ENCODE peak calls at places on chromosomes 1 and 21, in eight cellular contexts. Z is esophagus squamous epithelium, E is neural progenitor cell, O is left ventricle myocardium inferior, Y is fibroblast of mammary gland, K is left lung, R is fibroblast of lung, N is brain microvascular endothelial cell. G is an unnamed sample.

GRCh38 chr1:45373573-45373972 is 33.3 kb upstream of the MUTYH start:
- DNase-seq in K (no peak), E (no peak), N (no peak), O (no peak), Z (no peak), R (no peak), Y (no peak), G (no peak)

GRCh38 chr1:213296558-213296957 is 245.5 kb downstream of the RPS6KC1 start:
- DNase-seq in E (no peak), R (peak; percentile 24), N (no peak), K (no peak), O (no peak), Z (no peak), Y (no peak), G (no peak)

GRCh38 chr1:228838717-228839500 is 103.6 kb downstream of the RHOU start:
- DNase-seq in O (no peak), Y (peak; percentile 31), Z (no peak), N (peak; percentile 44), K (no peak), R (peak; percentile 48), E (no peak), G (no peak)

GRCh38 chr1:221392453-221392852 is 349.4 kb downstream of the DUSP10 start:
- DNase-seq in Z (no peak), N (no peak), O (no peak), K (no peak), Y (peak; percentile 96), R (peak; percentile 89), E (no peak), G (peak; percentile 69)

GRCh38 chr21:14591882-14592281 is 45.8 kb upstream of the SAMSN1 start:
- DNase-seq in E (no peak), Y (peak; percentile 87), K (no peak), N (peak; percentile 61), R (peak; percentile 8), Z (no peak), O (no peak), G (peak; percentile 45)

GRCh38 chr1:81224222-81224621 is 576.5 kb upstream of the ADGRL2 start:
- DNase-seq in N (no peak), E (no peak), O (no peak), Y (no peak), K (no peak), Z (no peak), R (no peak), G (no peak)

GRCh38 chr1:172638885-172639831 is 19.7 kb upstream of the FASLG start:
- DNase-seq in N (peak; percentile 94), R (peak; percentile 100), Y (peak; percentile 96), E (no peak), Z (no peak), K (no peak), O (no peak), G (no peak)

GRCh38 chr1:247669225-247669624 is 10.3 kb downstream of the OR13G1 start:
- DNase-seq in E (no peak), Y (no peak), N (no peak), O (no peak), Z (no peak), K (no peak), R (no peak), G (no peak)

GRCh38 chr1:63920154-63921117 is 146.6 kb downstream of the ROR1 start:
- DNase-seq in E (no peak), Z (no peak), Y (peak; percentile 85), R (peak; percentile 99), O (no peak), N (peak; percentile 96), K (no peak), G (no peak)

GRCh38 chr1:5709461-5709860 is 282.8 kb downstream of the NPHP4 start:
- DNase-seq in N (no peak), Z (no peak), R (no peak), K (peak; percentile 11), Y (no peak), E (no peak), O (no peak), G (no peak)

GRCh38 chr1:151816964-151817730 is 11.9 kb upstream of the LINGO4 start:
- DNase-seq in N (no peak), Z (no peak), R (no peak), E (no peak), O (no peak), K (no peak), Y (no peak), G (no peak)

GRCh38 chr1:235948774-235949427 is 82.2 kb upstream of the LYST start:
- DNase-seq in Y (no peak), N (no peak), R (no peak), E (no peak), O (no peak), K (no peak), Z (no peak), G (no peak)

GRCh38 chr1:149945206-149945605 is 8.5 kb upstream of the MTMR11 start:
- DNase-seq in K (no peak), N (no peak), E (no peak), Z (no peak), R (no peak), Y (no peak), O (no peak), G (no peak)

GRCh38 chr1:200406161-200406797 is 3.6 kb downstream of the ZNF281 start:
- DNase-seq in K (no peak), O (no peak), R (no peak), Z (no peak), Y (no peak), E (no peak), N (no peak), G (no peak)

GRCh38 chr21:45910548-45911221 is 70.9 kb upstream of the COL6A1 start:
- DNase-seq in Z (no peak), Y (no peak), E (no peak), O (no peak), K (peak; percentile 73), N (no peak), R (no peak), G (peak; percentile 15)

GRCh38 chr1:78649628-78650027 is at the start of gene IFI44:
- DNase-seq in N (peak; percentile 88), Z (no peak), O (peak; percentile 84), R (peak; percentile 80), E (no peak), K (no peak), Y (peak; percentile 85), G (peak; percentile 83)

GRCh38 chr1:78652019-78652560 is 2.5 kb downstream of the IFI44 start:
- DNase-seq in N (no peak), E (no peak), K (no peak), O (no peak), Y (no peak), Z (no peak), R (no peak), G (no peak)

GRCh38 chr1:78650114-78650513 is 483 bp downstream of the IFI44 start:
- DNase-seq in O (no peak), E (no peak), Z (no peak), R (peak; percentile 5), Y (peak; percentile 24), N (no peak), K (no peak), G (no peak)

GRCh38 chr1:78647238-78647637 is 2.4 kb upstream of the IFI44 start:
- DNase-seq in R (no peak), O (no peak), K (no peak), Y (no peak), Z (no peak), E (no peak), N (no peak), G (no peak)

DNA sequence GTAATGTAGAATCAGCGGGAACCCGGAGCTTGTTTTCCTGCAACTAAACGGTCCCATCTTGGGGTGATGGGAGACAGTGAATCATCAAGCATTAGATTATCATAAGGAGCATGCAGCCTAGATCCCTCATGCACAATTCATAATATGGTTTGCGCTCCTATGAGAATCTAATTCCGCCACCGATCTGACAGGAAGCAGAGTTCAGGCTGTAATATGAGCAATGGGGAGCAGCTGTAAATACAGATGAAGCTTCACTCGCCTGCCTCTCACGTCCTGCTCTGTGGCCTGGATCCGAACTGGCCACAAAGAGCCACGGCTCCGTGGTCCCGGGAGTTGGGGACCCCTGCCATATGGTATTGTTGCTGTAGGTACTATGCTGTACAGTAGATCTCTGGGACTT is 1.6 kb downstream of the IFI44 start:
- DNase-seq in K (peak; percentile 56), O (no peak), Y (peak; percentile 72), Z (no peak), R (peak; percentile 39), E (no peak), N (peak; percentile 76), G (no peak)
- H3K4me3 ChIP-seq in K (peak overlapping the region; percentile 42), O (peak overlapping the region; percentile 61), Y (peak overlapping the region; percentile 47), Z (peak overlapping the region; percentile 38), R (peak overlapping the region; percentile 27), E (no peak overlapping the region), N (peak overlapping the region; percentile 31), G (peak overlapping the region; percentile 59)

DNA sequence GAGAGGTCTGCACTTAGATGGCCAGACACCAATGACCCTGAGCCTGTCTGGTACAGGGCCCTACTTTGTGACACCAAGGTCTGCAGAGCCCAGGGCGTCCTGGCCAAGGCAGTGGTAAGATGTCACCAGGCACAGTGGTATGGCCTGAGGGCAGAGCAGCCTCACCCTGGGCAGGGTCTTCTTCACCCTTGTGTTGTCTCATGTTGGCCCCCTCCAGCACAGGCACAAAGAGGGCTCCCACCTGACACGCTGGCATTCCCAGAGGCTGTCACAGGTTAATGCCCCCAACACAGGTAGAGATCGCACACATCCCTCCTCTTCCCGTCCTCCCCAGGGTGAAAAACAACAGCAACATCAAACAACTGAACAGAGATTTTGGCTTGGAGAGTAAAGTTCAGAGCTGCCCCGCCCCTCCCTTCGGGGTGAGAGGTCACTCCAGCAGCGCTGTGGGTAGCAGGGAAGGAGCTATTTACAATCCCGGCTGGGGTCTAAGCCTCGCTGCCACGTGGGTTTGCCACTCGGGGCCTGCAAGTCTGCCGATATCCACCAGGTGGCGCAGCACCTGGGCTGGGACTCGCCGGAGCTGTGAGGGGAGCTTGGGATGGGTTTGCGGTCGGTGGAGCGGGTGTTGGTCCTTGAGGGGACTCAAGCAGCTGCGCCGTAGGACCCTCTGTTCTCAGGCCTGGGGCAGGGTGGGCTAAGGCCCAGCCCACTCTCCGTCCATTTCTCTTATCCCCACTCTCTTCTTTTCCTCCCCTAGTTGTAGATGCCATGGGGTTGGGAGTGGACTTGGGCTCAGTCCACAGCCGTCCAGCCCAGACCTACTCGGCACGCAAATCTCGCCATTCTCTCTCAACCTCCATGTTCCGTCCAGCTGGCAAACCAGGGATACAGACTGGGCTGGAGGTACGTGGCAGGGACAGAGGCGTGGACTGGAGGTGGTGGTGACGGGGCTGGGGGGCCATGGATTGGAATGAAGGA is 12.7 kb downstream of the EFNA3 start:
- DNase-seq in N (peak; percentile 48), Z (no peak), Y (peak; percentile 67), O (peak; percentile 70), K (peak; percentile 95), R (peak; percentile 38), E (peak; percentile 91), G (peak; percentile 81)
- H3K4me3 ChIP-seq in N (no peak overlapping the region), Z (no peak overlapping the region), Y (no peak overlapping the region), O (no peak overlapping the region), K (no peak overlapping the region), R (no peak overlapping the region), E (no peak overlapping the region), G (no peak overlapping the region)

DNA sequence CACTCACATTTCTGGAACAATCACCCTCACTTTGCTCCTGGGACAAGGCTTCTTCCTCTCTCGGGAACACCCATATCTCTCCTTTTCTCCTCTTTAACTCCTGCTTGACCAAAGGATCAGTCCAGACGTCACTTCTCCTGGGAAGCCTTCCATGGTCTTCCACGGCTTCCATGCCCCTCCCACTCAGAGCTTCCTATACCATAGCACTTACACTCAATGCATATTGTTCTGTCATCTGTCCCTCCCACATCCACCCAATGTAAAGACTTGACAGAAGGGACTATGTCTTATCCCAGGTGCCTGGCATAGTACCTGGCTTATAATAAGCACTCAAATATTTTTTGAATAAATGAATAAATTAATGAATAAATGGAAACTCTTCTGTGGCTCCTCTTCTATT is 28.2 kb downstream of the CD34 start:
- DNase-seq in E (no peak), K (no peak), Z (no peak), N (no peak), O (no peak), R (no peak), Y (no peak), G (no peak)
- H3K4me3 ChIP-seq in E (no peak overlapping the region), K (no peak overlapping the region), Z (no peak overlapping the region), N (no peak overlapping the region), O (no peak overlapping the region), R (no peak overlapping the region), Y (no peak overlapping the region), G (no peak overlapping the region)

GRCh38 chr1:72282690-72283203 is 408 bp upstream of the NEGR1 start:
- DNase-seq in R (peak; percentile 94), N (peak; percentile 92), O (peak; percentile 88), Y (peak; percentile 86), Z (no peak), E (peak; percentile 95), K (peak; percentile 94), G (peak; percentile 89)
- H3K4me3 ChIP-seq in R (peak overlapping the region; percentile 88), N (peak overlapping the region; percentile 87), O (peak overlapping the region; percentile 85), Y (peak overlapping the region; percentile 87), Z (peak overlapping the region; percentile 66), E (peak overlapping the region; percentile 69), K (peak overlapping the region; percentile 64), G (peak overlapping the region; percentile 81)